ENCODE peak calls at places on chromosomes 13 and 19, in ten cellular contexts. One of them, this sample, is unnamed.

GRCh38 chr19:52665529-52665928 is 27.4 kb upstream of the ZNF83 start:
- DNase-seq in BJ: no peak
- DNase-seq in ovary: no peak
- DNase-seq in right cardiac atrium: no peak
- DNase-seq in effector memory CD4-positive, alpha-beta T cell: no peak
- DNase-seq in fibroblast of lung: no peak
- DNase-seq in epithelial cell of esophagus: peak
- DNase-seq in CD8-positive, alpha-beta memory T cell: no peak
- DNase-seq in psoas muscle: no peak
- DNase-seq in fibroblast of the aortic adventitia: no peak
- DNase-seq in this sample: no peak

GRCh38 chr13:46523972-46524737 is 28.8 kb upstream of the LRCH1 start:
- DNase-seq in BJ: no peak
- DNase-seq in ovary: no peak
- DNase-seq in right cardiac atrium: no peak
- DNase-seq in effector memory CD4-positive, alpha-beta T cell: no peak
- DNase-seq in fibroblast of lung: peak
- DNase-seq in epithelial cell of esophagus: no peak
- DNase-seq in CD8-positive, alpha-beta memory T cell: no peak
- DNase-seq in psoas muscle: no peak
- DNase-seq in fibroblast of the aortic adventitia: peak
- DNase-seq in this sample: no peak

GRCh38 chr13:59450218-59450617 is 713.5 kb downstream of the DIAPH3 start:
- DNase-seq in BJ: no peak
- DNase-seq in ovary: no peak
- DNase-seq in right cardiac atrium: no peak
- DNase-seq in effector memory CD4-positive, alpha-beta T cell: no peak
- DNase-seq in fibroblast of lung: no peak
- DNase-seq in epithelial cell of esophagus: no peak
- DNase-seq in CD8-positive, alpha-beta memory T cell: no peak
- DNase-seq in psoas muscle: no peak
- DNase-seq in fibroblast of the aortic adventitia: no peak
- DNase-seq in this sample: no peak

GRCh38 chr13:34107814-34108213 is 289.9 kb downstream of the RFC3 start:
- DNase-seq in BJ: no peak
- DNase-seq in ovary: no peak
- DNase-seq in right cardiac atrium: no peak
- DNase-seq in effector memory CD4-positive, alpha-beta T cell: no peak
- DNase-seq in fibroblast of lung: peak
- DNase-seq in epithelial cell of esophagus: peak
- DNase-seq in CD8-positive, alpha-beta memory T cell: no peak
- DNase-seq in psoas muscle: no peak
- DNase-seq in fibroblast of the aortic adventitia: peak
- DNase-seq in this sample: no peak

GRCh38 chr13:19586904-19587634 is 25.7 kb upstream of the TPTE2 start:
- DNase-seq in BJ: peak
- DNase-seq in ovary: no peak
- DNase-seq in right cardiac atrium: peak
- DNase-seq in effector memory CD4-positive, alpha-beta T cell: peak
- DNase-seq in fibroblast of lung: peak
- DNase-seq in epithelial cell of esophagus: peak
- DNase-seq in CD8-positive, alpha-beta memory T cell: peak
- DNase-seq in psoas muscle: peak
- DNase-seq in fibroblast of the aortic adventitia: no peak
- DNase-seq in this sample: no peak

GRCh38 chr13:33392794-33393371 is 107.3 kb upstream of the STARD13 start:
- DNase-seq in BJ: no peak
- DNase-seq in ovary: no peak
- DNase-seq in right cardiac atrium: no peak
- DNase-seq in effector memory CD4-positive, alpha-beta T cell: no peak
- DNase-seq in fibroblast of lung: no peak
- DNase-seq in epithelial cell of esophagus: no peak
- DNase-seq in CD8-positive, alpha-beta memory T cell: no peak
- DNase-seq in psoas muscle: no peak
- DNase-seq in fibroblast of the aortic adventitia: no peak
- DNase-seq in this sample: no peak

GRCh38 chr13:27621366-27622101 is at the start of gene POLR1D:
- DNase-seq in BJ: no peak
- DNase-seq in ovary: peak
- DNase-seq in right cardiac atrium: peak
- DNase-seq in effector memory CD4-positive, alpha-beta T cell: peak
- DNase-seq in fibroblast of lung: peak
- DNase-seq in epithelial cell of esophagus: peak
- DNase-seq in CD8-positive, alpha-beta memory T cell: peak
- DNase-seq in psoas muscle: peak
- DNase-seq in fibroblast of the aortic adventitia: peak
- DNase-seq in this sample: no peak

GRCh38 chr13:49776871-49777270 is 15.6 kb downstream of the KPNA3 start:
- DNase-seq in BJ: no peak
- DNase-seq in ovary: no peak
- DNase-seq in right cardiac atrium: no peak
- DNase-seq in effector memory CD4-positive, alpha-beta T cell: no peak
- DNase-seq in fibroblast of lung: no peak
- DNase-seq in epithelial cell of esophagus: no peak
- DNase-seq in CD8-positive, alpha-beta memory T cell: no peak
- DNase-seq in psoas muscle: no peak
- DNase-seq in fibroblast of the aortic adventitia: peak
- DNase-seq in this sample: no peak

GRCh38 chr19:34253711-34254551 is 423 bp upstream of the GARRE1 start:
- DNase-seq in BJ: no peak
- DNase-seq in ovary: peak
- DNase-seq in right cardiac atrium: peak
- DNase-seq in effector memory CD4-positive, alpha-beta T cell: no peak
- DNase-seq in fibroblast of lung: peak
- DNase-seq in epithelial cell of esophagus: peak
- DNase-seq in CD8-positive, alpha-beta memory T cell: peak
- DNase-seq in psoas muscle: peak
- DNase-seq in fibroblast of the aortic adventitia: peak
- DNase-seq in this sample: no peak

GRCh38 chr19:55418185-55418584 is 10.6 kb upstream of the UBE2S start:
- DNase-seq in BJ: peak
- DNase-seq in ovary: no peak
- DNase-seq in right cardiac atrium: no peak
- DNase-seq in effector memory CD4-positive, alpha-beta T cell: peak
- DNase-seq in fibroblast of lung: peak
- DNase-seq in epithelial cell of esophagus: peak
- DNase-seq in CD8-positive, alpha-beta memory T cell: peak
- DNase-seq in psoas muscle: no peak
- DNase-seq in fibroblast of the aortic adventitia: peak
- DNase-seq in this sample: peak

GRCh38 chr19:35043906-35044305 is 2.4 kb downstream of the HPN start:
- DNase-seq in BJ: no peak
- DNase-seq in ovary: no peak
- DNase-seq in right cardiac atrium: peak
- DNase-seq in effector memory CD4-positive, alpha-beta T cell: no peak
- DNase-seq in fibroblast of lung: no peak
- DNase-seq in epithelial cell of esophagus: no peak
- DNase-seq in CD8-positive, alpha-beta memory T cell: no peak
- DNase-seq in psoas muscle: no peak
- DNase-seq in fibroblast of the aortic adventitia: no peak
- DNase-seq in this sample: no peak

GRCh38 chr19:55352040-55352439 is 2.5 kb downstream of the COX6B2 start:
- DNase-seq in BJ: no peak
- DNase-seq in ovary: no peak
- DNase-seq in right cardiac atrium: no peak
- DNase-seq in effector memory CD4-positive, alpha-beta T cell: no peak
- DNase-seq in fibroblast of lung: no peak
- DNase-seq in epithelial cell of esophagus: peak
- DNase-seq in CD8-positive, alpha-beta memory T cell: no peak
- DNase-seq in psoas muscle: no peak
- DNase-seq in fibroblast of the aortic adventitia: no peak
- DNase-seq in this sample: no peak

DNA sequence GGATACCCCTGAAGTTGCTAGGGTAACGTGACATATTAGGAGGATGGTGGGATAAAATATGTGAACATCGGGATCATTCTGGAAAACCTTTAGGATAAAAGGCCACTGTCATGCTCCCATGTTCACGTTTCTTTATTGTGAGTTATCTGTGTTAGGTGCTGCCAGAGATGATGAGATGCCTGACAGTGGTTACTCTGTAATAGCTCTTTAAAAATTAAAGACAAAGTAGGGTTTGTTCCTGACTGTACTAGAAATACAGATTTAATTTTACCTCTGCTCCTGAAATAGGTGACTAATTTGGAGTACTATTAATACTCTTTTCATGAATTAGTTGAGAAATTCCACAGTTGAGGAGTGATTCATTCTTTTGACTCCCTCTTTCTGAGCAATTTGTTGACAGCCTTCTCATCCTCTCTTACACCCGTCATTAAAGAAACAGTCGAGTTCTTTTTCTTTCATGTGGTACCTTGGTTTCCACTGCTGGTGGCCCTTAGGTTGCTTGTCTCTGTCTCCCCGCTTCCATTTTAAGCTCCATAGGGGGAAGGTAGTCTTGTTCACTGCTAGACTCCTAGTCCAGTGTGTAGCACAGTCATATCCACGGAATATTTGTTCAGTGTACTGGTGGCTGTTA is 28.4 kb downstream of the SAE1 start:
- DNase-seq in BJ: no peak
- DNase-seq in ovary: no peak
- DNase-seq in right cardiac atrium: no peak
- DNase-seq in effector memory CD4-positive, alpha-beta T cell: peak
- DNase-seq in fibroblast of lung: no peak
- DNase-seq in epithelial cell of esophagus: peak
- DNase-seq in CD8-positive, alpha-beta memory T cell: peak
- DNase-seq in psoas muscle: no peak
- DNase-seq in fibroblast of the aortic adventitia: no peak
- DNase-seq in this sample: no peak
- H3K4me3 ChIP-seq in BJ: no peak
- H3K4me3 ChIP-seq in ovary: no peak
- H3K4me3 ChIP-seq in right cardiac atrium: no peak
- H3K4me3 ChIP-seq in effector memory CD4-positive, alpha-beta T cell: no peak
- H3K4me3 ChIP-seq in fibroblast of lung: no peak
- H3K4me3 ChIP-seq in epithelial cell of esophagus: no peak
- H3K4me3 ChIP-seq in CD8-positive, alpha-beta memory T cell: peak
- H3K4me3 ChIP-seq in psoas muscle: peak
- H3K4me3 ChIP-seq in fibroblast of the aortic adventitia: no peak
- H3K4me3 ChIP-seq in this sample: no peak

GRCh38 chr19:2608602-2608922 is 93.9 kb downstream of the GNG7 start:
- DNase-seq in BJ: no peak
- DNase-seq in ovary: no peak
- DNase-seq in right cardiac atrium: no peak
- DNase-seq in effector memory CD4-positive, alpha-beta T cell: no peak
- DNase-seq in fibroblast of lung: no peak
- DNase-seq in epithelial cell of esophagus: no peak
- DNase-seq in CD8-positive, alpha-beta memory T cell: no peak
- DNase-seq in psoas muscle: no peak
- DNase-seq in fibroblast of the aortic adventitia: no peak
- DNase-seq in this sample: no peak

GRCh38 chr19:2609389-2610116 is 92.9 kb downstream of the GNG7 start:
- DNase-seq in BJ: no peak
- DNase-seq in ovary: peak
- DNase-seq in right cardiac atrium: no peak
- DNase-seq in effector memory CD4-positive, alpha-beta T cell: no peak
- DNase-seq in fibroblast of lung: no peak
- DNase-seq in epithelial cell of esophagus: no peak
- DNase-seq in CD8-positive, alpha-beta memory T cell: no peak
- DNase-seq in psoas muscle: no peak
- DNase-seq in fibroblast of the aortic adventitia: no peak
- DNase-seq in this sample: no peak

GRCh38 chr19:2612619-2613249 is 89.8 kb downstream of the GNG7 start:
- DNase-seq in BJ: no peak
- DNase-seq in ovary: no peak
- DNase-seq in right cardiac atrium: no peak
- DNase-seq in effector memory CD4-positive, alpha-beta T cell: no peak
- DNase-seq in fibroblast of lung: no peak
- DNase-seq in epithelial cell of esophagus: no peak
- DNase-seq in CD8-positive, alpha-beta memory T cell: no peak
- DNase-seq in psoas muscle: no peak
- DNase-seq in fibroblast of the aortic adventitia: peak
- DNase-seq in this sample: no peak

GRCh38 chr19:2611483-2612464 is 90.7 kb downstream of the GNG7 start:
- DNase-seq in BJ: no peak
- DNase-seq in ovary: no peak
- DNase-seq in right cardiac atrium: no peak
- DNase-seq in effector memory CD4-positive, alpha-beta T cell: no peak
- DNase-seq in fibroblast of lung: no peak
- DNase-seq in epithelial cell of esophagus: no peak
- DNase-seq in CD8-positive, alpha-beta memory T cell: no peak
- DNase-seq in psoas muscle: no peak
- DNase-seq in fibroblast of the aortic adventitia: no peak
- DNase-seq in this sample: no peak

GRCh38 chr19:2610637-2611482 is 91.6 kb downstream of the GNG7 start:
- DNase-seq in BJ: peak
- DNase-seq in ovary: peak
- DNase-seq in right cardiac atrium: peak
- DNase-seq in effector memory CD4-positive, alpha-beta T cell: peak
- DNase-seq in fibroblast of lung: peak
- DNase-seq in epithelial cell of esophagus: peak
- DNase-seq in CD8-positive, alpha-beta memory T cell: peak
- DNase-seq in psoas muscle: peak
- DNase-seq in fibroblast of the aortic adventitia: peak
- DNase-seq in this sample: peak
- H3K4me3 ChIP-seq in BJ: peak
- H3K4me3 ChIP-seq in ovary: peak
- H3K4me3 ChIP-seq in right cardiac atrium: peak
- H3K4me3 ChIP-seq in effector memory CD4-positive, alpha-beta T cell: peak
- H3K4me3 ChIP-seq in fibroblast of lung: peak
- H3K4me3 ChIP-seq in epithelial cell of esophagus: peak
- H3K4me3 ChIP-seq in CD8-positive, alpha-beta memory T cell: peak
- H3K4me3 ChIP-seq in psoas muscle: peak
- H3K4me3 ChIP-seq in fibroblast of the aortic adventitia: peak
- H3K4me3 ChIP-seq in this sample: peak

GRCh38 chr19:20660473-20660872 is 898 bp downstream of the ZNF626 start:
- DNase-seq in BJ: no peak
- DNase-seq in ovary: peak
- DNase-seq in right cardiac atrium: peak
- DNase-seq in effector memory CD4-positive, alpha-beta T cell: no peak
- DNase-seq in fibroblast of lung: peak
- DNase-seq in epithelial cell of esophagus: peak
- DNase-seq in CD8-positive, alpha-beta memory T cell: no peak
- DNase-seq in psoas muscle: no peak
- DNase-seq in fibroblast of the aortic adventitia: no peak
- DNase-seq in this sample: no peak
- H3K4me3 ChIP-seq in BJ: peak
- H3K4me3 ChIP-seq in ovary: peak
- H3K4me3 ChIP-seq in right cardiac atrium: peak
- H3K4me3 ChIP-seq in effector memory CD4-positive, alpha-beta T cell: peak
- H3K4me3 ChIP-seq in fibroblast of lung: peak
- H3K4me3 ChIP-seq in epithelial cell of esophagus: peak
- H3K4me3 ChIP-seq in CD8-positive, alpha-beta memory T cell: peak
- H3K4me3 ChIP-seq in psoas muscle: peak
- H3K4me3 ChIP-seq in fibroblast of the aortic adventitia: peak
- H3K4me3 ChIP-seq in this sample: peak

DNA sequence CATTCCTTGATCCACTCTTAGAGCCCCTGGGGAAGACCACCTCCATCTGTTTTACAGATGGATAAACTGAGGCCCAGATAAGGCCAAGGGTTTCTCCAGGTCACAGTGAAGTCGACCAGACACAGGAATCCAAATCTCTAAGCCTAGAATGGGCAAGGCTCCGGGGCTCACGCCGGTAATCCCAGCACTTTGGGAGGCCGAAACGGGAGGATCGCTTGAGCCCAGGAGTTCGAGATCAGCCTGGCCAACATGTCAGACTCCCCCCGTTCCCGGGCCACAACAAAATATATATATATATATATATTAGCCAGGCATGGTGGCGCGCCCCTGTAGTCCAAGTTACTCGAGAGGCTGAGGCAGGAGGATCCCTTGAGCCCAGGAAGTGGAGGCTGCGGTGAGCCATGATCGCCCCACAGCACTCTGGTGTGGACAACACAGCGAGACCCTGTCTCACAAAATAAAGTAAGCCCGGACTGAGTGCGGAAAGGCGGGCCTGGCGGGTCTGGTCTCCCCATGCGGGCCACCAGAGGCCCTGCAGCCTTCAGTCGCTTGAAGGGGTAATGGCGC is 615 bp upstream of the RPL13A start:
- DNase-seq in BJ: no peak
- DNase-seq in ovary: no peak
- DNase-seq in right cardiac atrium: no peak
- DNase-seq in effector memory CD4-positive, alpha-beta T cell: no peak
- DNase-seq in fibroblast of lung: no peak
- DNase-seq in epithelial cell of esophagus: no peak
- DNase-seq in CD8-positive, alpha-beta memory T cell: no peak
- DNase-seq in psoas muscle: no peak
- DNase-seq in fibroblast of the aortic adventitia: no peak
- DNase-seq in this sample: no peak
- H3K4me3 ChIP-seq in BJ: no peak
- H3K4me3 ChIP-seq in ovary: peak
- H3K4me3 ChIP-seq in right cardiac atrium: no peak
- H3K4me3 ChIP-seq in effector memory CD4-positive, alpha-beta T cell: no peak
- H3K4me3 ChIP-seq in fibroblast of lung: no peak
- H3K4me3 ChIP-seq in epithelial cell of esophagus: peak
- H3K4me3 ChIP-seq in CD8-positive, alpha-beta memory T cell: no peak
- H3K4me3 ChIP-seq in psoas muscle: peak
- H3K4me3 ChIP-seq in fibroblast of the aortic adventitia: no peak
- H3K4me3 ChIP-seq in this sample: no peak